ENCODE peak calls at places on chromosomes 11 and 22, in nine cellular contexts. One of them, this sample, is unnamed.

GRCh38 chr11:12247543-12248287 is 129.7 kb upstream of the PARVA start:
- DNase-seq in suprapubic skin: no peak
- DNase-seq in CD4-positive, alpha-beta T cell: no peak
- DNase-seq in upper lobe of right lung: no peak
- DNase-seq in cardiac muscle cell: no peak
- DNase-seq in sigmoid colon: no peak
- DNase-seq in left ventricle myocardium inferior: no peak
- DNase-seq in NB4: no peak
- DNase-seq in GM06990: no peak
- DNase-seq in this sample: no peak

GRCh38 chr11:92226331-92227232 is 2.0 kb downstream of the FAT3 start:
- DNase-seq in suprapubic skin: no peak
- DNase-seq in CD4-positive, alpha-beta T cell: no peak
- DNase-seq in upper lobe of right lung: no peak
- DNase-seq in cardiac muscle cell: peak; percentile 62
- DNase-seq in sigmoid colon: no peak
- DNase-seq in left ventricle myocardium inferior: no peak
- DNase-seq in NB4: no peak
- DNase-seq in GM06990: no peak
- DNase-seq in this sample: no peak

GRCh38 chr11:9428706-9429105 is 32.1 kb upstream of the ZNF143 start:
- DNase-seq in suprapubic skin: no peak
- DNase-seq in CD4-positive, alpha-beta T cell: no peak
- DNase-seq in upper lobe of right lung: no peak
- DNase-seq in cardiac muscle cell: no peak
- DNase-seq in sigmoid colon: no peak
- DNase-seq in left ventricle myocardium inferior: no peak
- DNase-seq in NB4: no peak
- DNase-seq in GM06990: no peak
- DNase-seq in this sample: no peak

GRCh38 chr11:33558097-33558496 is 142.5 kb downstream of the C11orf91 start:
- DNase-seq in suprapubic skin: no peak
- DNase-seq in CD4-positive, alpha-beta T cell: no peak
- DNase-seq in upper lobe of right lung: no peak
- DNase-seq in cardiac muscle cell: no peak
- DNase-seq in sigmoid colon: no peak
- DNase-seq in left ventricle myocardium inferior: no peak
- DNase-seq in NB4: no peak
- DNase-seq in GM06990: no peak
- DNase-seq in this sample: no peak

GRCh38 chr11:73478737-73479347 is 102.6 kb downstream of the RELT start:
- DNase-seq in suprapubic skin: no peak
- DNase-seq in CD4-positive, alpha-beta T cell: no peak
- DNase-seq in upper lobe of right lung: no peak
- DNase-seq in cardiac muscle cell: peak; percentile 38
- DNase-seq in sigmoid colon: no peak
- DNase-seq in left ventricle myocardium inferior: no peak
- DNase-seq in NB4: peak; percentile 44
- DNase-seq in GM06990: no peak
- DNase-seq in this sample: peak; percentile 2

GRCh38 chr11:113293936-113294335 is 20.4 kb upstream of the TTC12 start:
- DNase-seq in suprapubic skin: no peak
- DNase-seq in CD4-positive, alpha-beta T cell: no peak
- DNase-seq in upper lobe of right lung: no peak
- DNase-seq in cardiac muscle cell: no peak
- DNase-seq in sigmoid colon: no peak
- DNase-seq in left ventricle myocardium inferior: no peak
- DNase-seq in NB4: no peak
- DNase-seq in GM06990: no peak
- DNase-seq in this sample: no peak

GRCh38 chr22:49671331-49672012 is 156.2 kb downstream of the BRD1 start:
- DNase-seq in suprapubic skin: no peak
- DNase-seq in CD4-positive, alpha-beta T cell: no peak
- DNase-seq in upper lobe of right lung: peak; percentile 29
- DNase-seq in cardiac muscle cell: no peak
- DNase-seq in sigmoid colon: no peak
- DNase-seq in left ventricle myocardium inferior: no peak
- DNase-seq in NB4: no peak
- DNase-seq in GM06990: no peak
- DNase-seq in this sample: no peak

GRCh38 chr11:89441606-89442005 is 49.6 kb downstream of the NOX4 start:
- DNase-seq in suprapubic skin: no peak
- DNase-seq in CD4-positive, alpha-beta T cell: no peak
- DNase-seq in upper lobe of right lung: no peak
- DNase-seq in cardiac muscle cell: no peak
- DNase-seq in sigmoid colon: no peak
- DNase-seq in left ventricle myocardium inferior: no peak
- DNase-seq in NB4: no peak
- DNase-seq in GM06990: no peak
- DNase-seq in this sample: no peak

GRCh38 chr11:32118025-32118974 is 27.4 kb downstream of the RCN1 start:
- DNase-seq in suprapubic skin: no peak
- DNase-seq in CD4-positive, alpha-beta T cell: no peak
- DNase-seq in upper lobe of right lung: no peak
- DNase-seq in cardiac muscle cell: no peak
- DNase-seq in sigmoid colon: no peak
- DNase-seq in left ventricle myocardium inferior: no peak
- DNase-seq in NB4: peak; percentile 42
- DNase-seq in GM06990: no peak
- DNase-seq in this sample: peak; percentile 6

GRCh38 chr11:32081129-32081641 is 9.7 kb upstream of the RCN1 start:
- DNase-seq in suprapubic skin: no peak
- DNase-seq in CD4-positive, alpha-beta T cell: no peak
- DNase-seq in upper lobe of right lung: no peak
- DNase-seq in cardiac muscle cell: no peak
- DNase-seq in sigmoid colon: no peak
- DNase-seq in left ventricle myocardium inferior: peak; percentile 18
- DNase-seq in NB4: peak; percentile 70
- DNase-seq in GM06990: no peak
- DNase-seq in this sample: no peak

GRCh38 chr11:14544611-14545010 is 24.4 kb upstream of the PSMA1 start:
- DNase-seq in suprapubic skin: no peak
- DNase-seq in CD4-positive, alpha-beta T cell: no peak
- DNase-seq in upper lobe of right lung: no peak
- DNase-seq in cardiac muscle cell: no peak
- DNase-seq in sigmoid colon: no peak
- DNase-seq in left ventricle myocardium inferior: no peak
- DNase-seq in NB4: peak; percentile 91
- DNase-seq in GM06990: peak; percentile 30
- DNase-seq in this sample: no peak

GRCh38 chr22:39180566-39180965 is 28.1 kb upstream of the CBX7 start:
- DNase-seq in suprapubic skin: no peak
- DNase-seq in CD4-positive, alpha-beta T cell: no peak
- DNase-seq in upper lobe of right lung: no peak
- DNase-seq in cardiac muscle cell: no peak
- DNase-seq in sigmoid colon: no peak
- DNase-seq in left ventricle myocardium inferior: no peak
- DNase-seq in NB4: no peak
- DNase-seq in GM06990: no peak
- DNase-seq in this sample: no peak

GRCh38 chr11:45852018-45852711 is 4.9 kb downstream of the CRY2 start:
- DNase-seq in suprapubic skin: no peak
- DNase-seq in CD4-positive, alpha-beta T cell: no peak
- DNase-seq in upper lobe of right lung: no peak
- DNase-seq in cardiac muscle cell: no peak
- DNase-seq in sigmoid colon: no peak
- DNase-seq in left ventricle myocardium inferior: no peak
- DNase-seq in NB4: no peak
- DNase-seq in GM06990: no peak
- DNase-seq in this sample: no peak

DNA sequence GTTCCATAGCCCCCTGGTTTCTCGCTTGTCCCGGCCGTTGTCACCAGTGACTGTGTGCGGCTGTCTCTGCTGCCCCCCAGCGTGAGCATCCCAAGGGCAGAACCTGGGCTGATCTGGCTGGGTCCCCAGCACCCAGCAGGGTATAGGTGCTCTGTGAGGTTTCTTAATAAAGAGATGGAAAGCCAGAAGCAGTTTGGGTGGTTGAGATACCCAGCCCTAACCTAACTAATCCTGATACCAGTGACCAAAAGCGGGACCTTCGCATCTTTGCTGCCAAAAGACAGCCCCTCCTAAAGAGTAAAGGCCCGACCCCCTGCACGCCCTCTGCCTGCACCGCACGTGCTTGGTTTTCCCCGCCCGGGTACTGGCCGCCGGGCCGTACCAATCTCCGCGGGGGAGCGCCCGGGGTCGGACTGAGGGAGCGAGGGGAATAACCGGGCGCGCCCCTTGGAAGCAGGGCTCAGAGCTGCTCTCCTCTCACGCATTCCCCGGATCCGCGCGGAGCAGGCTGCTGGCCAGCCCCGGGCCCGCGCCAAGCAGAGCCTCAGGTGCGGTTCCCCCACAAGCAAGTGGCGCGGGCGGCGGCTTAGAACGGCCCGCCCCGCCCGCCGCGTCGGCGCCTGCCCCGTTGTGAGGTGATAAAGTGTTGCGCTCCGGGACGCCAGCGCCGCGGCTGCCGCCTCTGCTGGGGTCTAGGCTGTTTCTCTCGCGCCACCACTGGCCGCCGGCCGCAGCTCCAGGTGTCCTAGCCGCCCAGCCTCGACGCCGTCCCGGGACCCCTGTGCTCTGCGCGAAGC is at the start of gene DGAT2:
- DNase-seq in suprapubic skin: no peak
- DNase-seq in CD4-positive, alpha-beta T cell: peak; percentile 65
- DNase-seq in upper lobe of right lung: peak; percentile 91
- DNase-seq in cardiac muscle cell: peak; percentile 95
- DNase-seq in sigmoid colon: peak; percentile 76
- DNase-seq in left ventricle myocardium inferior: peak; percentile 78
- DNase-seq in NB4: peak; percentile 92
- DNase-seq in GM06990: peak; percentile 93
- DNase-seq in this sample: peak; percentile 79
- TF ChIP-seq CTCF in suprapubic skin: no peak
- TF ChIP-seq CTCF in CD4-positive, alpha-beta T cell: no peak
- TF ChIP-seq CTCF in upper lobe of right lung: peak; percentile 12
- TF ChIP-seq CTCF in cardiac muscle cell: peak; percentile 12
- TF ChIP-seq CTCF in sigmoid colon: no peak
- TF ChIP-seq CTCF in left ventricle myocardium inferior: peak; percentile 40
- TF ChIP-seq CTCF in NB4: peak; percentile 67
- TF ChIP-seq CTCF in GM06990: peak; percentile 50
- TF ChIP-seq CTCF in this sample: no peak

DNA sequence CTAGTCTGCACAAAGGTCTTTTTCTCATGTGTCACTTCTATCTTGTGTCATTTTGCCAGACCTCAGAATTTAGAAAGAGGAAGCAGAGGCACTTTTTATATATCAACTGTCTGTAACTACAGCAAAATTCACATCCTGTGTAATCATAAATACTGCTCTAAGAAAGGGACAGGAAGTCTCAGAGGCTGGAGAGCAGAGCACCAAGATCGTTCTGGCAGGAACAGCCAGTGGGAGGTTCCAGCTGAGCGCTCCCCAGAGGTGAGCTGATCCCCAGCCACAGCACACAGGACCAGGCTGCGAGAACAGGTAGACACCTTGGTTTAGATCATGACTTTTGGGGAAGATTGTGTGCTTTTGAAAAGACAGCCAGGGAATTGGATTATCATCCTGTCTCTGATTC is at the start of gene MS4A7:
- DNase-seq in suprapubic skin: no peak
- DNase-seq in CD4-positive, alpha-beta T cell: no peak
- DNase-seq in upper lobe of right lung: peak; percentile 68
- DNase-seq in cardiac muscle cell: no peak
- DNase-seq in sigmoid colon: peak; percentile 72
- DNase-seq in left ventricle myocardium inferior: peak; percentile 31
- DNase-seq in NB4: peak; percentile 90
- DNase-seq in GM06990: peak; percentile 81
- DNase-seq in this sample: no peak
- TF ChIP-seq CTCF in suprapubic skin: no peak
- TF ChIP-seq CTCF in CD4-positive, alpha-beta T cell: no peak
- TF ChIP-seq CTCF in upper lobe of right lung: no peak
- TF ChIP-seq CTCF in cardiac muscle cell: no peak
- TF ChIP-seq CTCF in sigmoid colon: no peak
- TF ChIP-seq CTCF in left ventricle myocardium inferior: no peak
- TF ChIP-seq CTCF in NB4: no peak
- TF ChIP-seq CTCF in GM06990: no peak
- TF ChIP-seq CTCF in this sample: no peak

DNA sequence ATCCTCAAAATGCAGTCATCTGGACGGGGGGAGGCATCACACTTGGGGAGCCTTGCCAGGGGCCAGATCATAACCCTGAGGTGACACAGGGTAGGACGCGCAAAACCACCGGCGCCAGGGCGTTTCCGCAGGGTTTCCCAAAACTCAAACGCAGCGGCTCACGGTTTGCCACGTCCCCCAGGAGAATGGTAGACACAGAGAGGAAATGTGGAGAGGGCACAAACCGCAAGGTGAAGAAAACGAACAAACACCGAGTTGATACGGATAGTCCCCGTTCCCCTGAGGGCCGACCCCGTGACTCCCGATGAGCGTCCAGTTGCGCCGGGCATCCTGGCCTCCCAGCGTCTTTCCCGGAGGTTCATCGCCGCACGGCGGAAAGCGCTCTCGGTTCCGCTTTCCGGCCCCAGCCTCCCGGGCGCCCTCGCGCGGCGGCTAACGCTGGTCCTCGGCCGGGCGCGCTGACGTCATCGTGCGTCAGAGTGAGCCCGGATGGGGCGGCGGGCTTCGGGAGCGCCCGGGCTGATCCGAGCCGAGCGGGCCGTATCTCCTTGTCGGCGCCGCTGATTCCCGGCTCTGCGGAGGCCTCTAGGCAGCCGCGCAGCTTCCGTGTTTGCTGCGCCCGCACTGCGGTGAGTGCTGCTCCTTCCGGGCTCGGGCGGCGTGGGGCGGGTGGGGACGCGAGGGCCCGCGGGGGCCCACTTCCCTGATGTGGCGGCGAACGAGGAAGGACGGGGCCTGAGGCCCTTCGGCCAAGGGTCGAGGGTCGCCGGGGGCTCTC is at the start of gene BIRC2:
- DNase-seq in suprapubic skin: peak; percentile 94
- DNase-seq in CD4-positive, alpha-beta T cell: peak; percentile 93
- DNase-seq in upper lobe of right lung: peak; percentile 97
- DNase-seq in cardiac muscle cell: peak; percentile 98
- DNase-seq in sigmoid colon: peak; percentile 96
- DNase-seq in left ventricle myocardium inferior: peak; percentile 96
- DNase-seq in NB4: peak; percentile 97
- DNase-seq in GM06990: peak; percentile 95
- DNase-seq in this sample: peak; percentile 95
- TF ChIP-seq CTCF in suprapubic skin: peak; percentile 68
- TF ChIP-seq CTCF in CD4-positive, alpha-beta T cell: peak; percentile 72
- TF ChIP-seq CTCF in upper lobe of right lung: peak; percentile 72
- TF ChIP-seq CTCF in cardiac muscle cell: peak; percentile 81
- TF ChIP-seq CTCF in sigmoid colon: peak; percentile 86
- TF ChIP-seq CTCF in left ventricle myocardium inferior: peak; percentile 79
- TF ChIP-seq CTCF in NB4: peak; percentile 58
- TF ChIP-seq CTCF in GM06990: peak; percentile 77
- TF ChIP-seq CTCF in this sample: peak; percentile 69

DNA sequence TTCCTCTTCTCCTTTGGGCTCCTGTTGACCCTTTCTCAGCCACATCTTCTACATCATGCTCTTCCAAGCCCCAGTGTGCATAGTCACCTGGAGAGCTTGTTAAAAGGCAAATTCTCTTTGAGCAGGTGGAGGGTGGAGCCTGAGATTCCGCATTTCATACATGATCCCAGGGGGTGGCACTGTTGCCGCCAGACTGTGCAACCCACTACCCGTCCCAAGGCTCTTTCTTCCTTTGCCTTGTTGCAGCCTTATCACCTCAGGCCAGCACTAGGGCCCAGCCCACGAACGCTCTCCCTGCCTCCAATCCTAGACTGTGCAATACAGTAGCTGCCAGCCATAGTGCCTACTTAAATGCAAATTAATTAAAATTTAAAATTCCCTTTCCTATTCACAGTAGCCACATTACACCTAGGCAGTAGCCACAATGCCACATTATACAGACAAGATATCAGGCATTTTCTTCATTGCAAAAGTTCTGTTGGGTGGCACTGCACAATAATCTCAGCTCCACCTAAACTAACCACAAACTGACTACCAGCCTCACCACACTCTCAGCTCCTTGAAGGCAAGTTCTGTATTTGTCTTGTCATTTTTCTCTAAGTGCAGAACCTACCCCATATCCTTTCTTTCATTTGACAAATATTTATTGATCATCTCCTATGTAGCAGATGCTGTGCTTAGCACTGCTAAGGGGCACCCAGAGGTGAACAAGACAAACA is 4.6 kb upstream of the KCNJ5 start:
- DNase-seq in suprapubic skin: no peak
- DNase-seq in CD4-positive, alpha-beta T cell: no peak
- DNase-seq in upper lobe of right lung: no peak
- DNase-seq in cardiac muscle cell: peak; percentile 84
- DNase-seq in sigmoid colon: no peak
- DNase-seq in left ventricle myocardium inferior: no peak
- DNase-seq in NB4: peak; percentile 66
- DNase-seq in GM06990: no peak
- DNase-seq in this sample: peak; percentile 37
- TF ChIP-seq CTCF in suprapubic skin: no peak
- TF ChIP-seq CTCF in CD4-positive, alpha-beta T cell: no peak
- TF ChIP-seq CTCF in upper lobe of right lung: no peak
- TF ChIP-seq CTCF in cardiac muscle cell: peak; percentile 8
- TF ChIP-seq CTCF in sigmoid colon: no peak
- TF ChIP-seq CTCF in left ventricle myocardium inferior: peak; percentile 14
- TF ChIP-seq CTCF in NB4: peak; percentile 52
- TF ChIP-seq CTCF in GM06990: no peak
- TF ChIP-seq CTCF in this sample: no peak